ENCODE peak calls at places on chromosomes 3 and 15, in eight cellular contexts. One of them, this sample, is unnamed.

GRCh38 chr3:157542711-157543485 is 39.7 kb upstream of the VEPH1 start:
- DNase-seq in epithelial cell of esophagus: peak; percentile 50
- DNase-seq in stimulated activated CD4-positive, alpha-beta T cell treated with anti-CD3 and anti-CD28 coated beads, Interleukin-15, amount 100 ng/mL, for 48 hours: no peak
- DNase-seq in WTC11: peak; percentile 72
- DNase-seq in EL: peak; percentile 79
- DNase-seq in T-helper 9 cell: no peak
- DNase-seq in AG10803: peak; percentile 81
- DNase-seq in activated T-cell treated with anti-CD3 and anti-CD28 coated beads, Interleukin-2, amount 50 U/mL, for 72 hours: no peak
- DNase-seq in this sample: no peak

GRCh38 chr15:66105286-66105984 is 148.1 kb downstream of the MEGF11 start:
- DNase-seq in epithelial cell of esophagus: no peak
- DNase-seq in stimulated activated CD4-positive, alpha-beta T cell treated with anti-CD3 and anti-CD28 coated beads, Interleukin-15, amount 100 ng/mL, for 48 hours: no peak
- DNase-seq in WTC11: no peak
- DNase-seq in EL: no peak
- DNase-seq in T-helper 9 cell: no peak
- DNase-seq in AG10803: no peak
- DNase-seq in activated T-cell treated with anti-CD3 and anti-CD28 coated beads, Interleukin-2, amount 50 U/mL, for 72 hours: no peak
- DNase-seq in this sample: no peak

GRCh38 chr15:57218826-57219576 is 157.3 kb upstream of the CGNL1 start:
- DNase-seq in epithelial cell of esophagus: peak; percentile 18
- DNase-seq in stimulated activated CD4-positive, alpha-beta T cell treated with anti-CD3 and anti-CD28 coated beads, Interleukin-15, amount 100 ng/mL, for 48 hours: no peak
- DNase-seq in WTC11: no peak
- DNase-seq in EL: peak; percentile 90
- DNase-seq in T-helper 9 cell: no peak
- DNase-seq in AG10803: peak; percentile 98
- DNase-seq in activated T-cell treated with anti-CD3 and anti-CD28 coated beads, Interleukin-2, amount 50 U/mL, for 72 hours: no peak
- DNase-seq in this sample: no peak

GRCh38 chr15:57122080-57122845 is 203.8 kb downstream of the TCF12 start:
- DNase-seq in epithelial cell of esophagus: no peak
- DNase-seq in stimulated activated CD4-positive, alpha-beta T cell treated with anti-CD3 and anti-CD28 coated beads, Interleukin-15, amount 100 ng/mL, for 48 hours: no peak
- DNase-seq in WTC11: no peak
- DNase-seq in EL: peak; percentile 38
- DNase-seq in T-helper 9 cell: no peak
- DNase-seq in AG10803: no peak
- DNase-seq in activated T-cell treated with anti-CD3 and anti-CD28 coated beads, Interleukin-2, amount 50 U/mL, for 72 hours: no peak
- DNase-seq in this sample: no peak

GRCh38 chr3:135784557-135784956 is 181.0 kb upstream of the PPP2R3A start:
- DNase-seq in epithelial cell of esophagus: no peak
- DNase-seq in stimulated activated CD4-positive, alpha-beta T cell treated with anti-CD3 and anti-CD28 coated beads, Interleukin-15, amount 100 ng/mL, for 48 hours: no peak
- DNase-seq in WTC11: no peak
- DNase-seq in EL: no peak
- DNase-seq in T-helper 9 cell: no peak
- DNase-seq in AG10803: no peak
- DNase-seq in activated T-cell treated with anti-CD3 and anti-CD28 coated beads, Interleukin-2, amount 50 U/mL, for 72 hours: no peak
- DNase-seq in this sample: no peak

GRCh38 chr15:77032052-77032646 is 37.2 kb downstream of the PSTPIP1 start:
- DNase-seq in epithelial cell of esophagus: no peak
- DNase-seq in stimulated activated CD4-positive, alpha-beta T cell treated with anti-CD3 and anti-CD28 coated beads, Interleukin-15, amount 100 ng/mL, for 48 hours: no peak
- DNase-seq in WTC11: peak; percentile 13
- DNase-seq in EL: no peak
- DNase-seq in T-helper 9 cell: no peak
- DNase-seq in AG10803: no peak
- DNase-seq in activated T-cell treated with anti-CD3 and anti-CD28 coated beads, Interleukin-2, amount 50 U/mL, for 72 hours: no peak
- DNase-seq in this sample: peak; percentile 3

GRCh38 chr3:190125669-190126068 is 5.0 kb upstream of the P3H2 start:
- DNase-seq in epithelial cell of esophagus: no peak
- DNase-seq in stimulated activated CD4-positive, alpha-beta T cell treated with anti-CD3 and anti-CD28 coated beads, Interleukin-15, amount 100 ng/mL, for 48 hours: no peak
- DNase-seq in WTC11: no peak
- DNase-seq in EL: no peak
- DNase-seq in T-helper 9 cell: no peak
- DNase-seq in AG10803: no peak
- DNase-seq in activated T-cell treated with anti-CD3 and anti-CD28 coated beads, Interleukin-2, amount 50 U/mL, for 72 hours: no peak
- DNase-seq in this sample: no peak

GRCh38 chr3:191303596-191303995 is 25.6 kb upstream of the CCDC50 start:
- DNase-seq in epithelial cell of esophagus: no peak
- DNase-seq in stimulated activated CD4-positive, alpha-beta T cell treated with anti-CD3 and anti-CD28 coated beads, Interleukin-15, amount 100 ng/mL, for 48 hours: no peak
- DNase-seq in WTC11: no peak
- DNase-seq in EL: no peak
- DNase-seq in T-helper 9 cell: no peak
- DNase-seq in AG10803: no peak
- DNase-seq in activated T-cell treated with anti-CD3 and anti-CD28 coated beads, Interleukin-2, amount 50 U/mL, for 72 hours: no peak
- DNase-seq in this sample: no peak

GRCh38 chr15:74958320-74958907 is 1.8 kb upstream of the RPP25 start:
- DNase-seq in epithelial cell of esophagus: peak; percentile 34
- DNase-seq in stimulated activated CD4-positive, alpha-beta T cell treated with anti-CD3 and anti-CD28 coated beads, Interleukin-15, amount 100 ng/mL, for 48 hours: no peak
- DNase-seq in WTC11: peak; percentile 50
- DNase-seq in EL: peak; percentile 62
- DNase-seq in T-helper 9 cell: no peak
- DNase-seq in AG10803: peak; percentile 60
- DNase-seq in activated T-cell treated with anti-CD3 and anti-CD28 coated beads, Interleukin-2, amount 50 U/mL, for 72 hours: peak; percentile 14
- DNase-seq in this sample: no peak

GRCh38 chr3:45552031-45552772 is 42.3 kb upstream of the LIMD1 start:
- DNase-seq in epithelial cell of esophagus: no peak
- DNase-seq in stimulated activated CD4-positive, alpha-beta T cell treated with anti-CD3 and anti-CD28 coated beads, Interleukin-15, amount 100 ng/mL, for 48 hours: no peak
- DNase-seq in WTC11: no peak
- DNase-seq in EL: no peak
- DNase-seq in T-helper 9 cell: no peak
- DNase-seq in AG10803: peak; percentile 37
- DNase-seq in activated T-cell treated with anti-CD3 and anti-CD28 coated beads, Interleukin-2, amount 50 U/mL, for 72 hours: no peak
- DNase-seq in this sample: no peak

GRCh38 chr15:48868549-48868948 is 9.4 kb upstream of the EID1 start:
- DNase-seq in epithelial cell of esophagus: peak; percentile 92
- DNase-seq in stimulated activated CD4-positive, alpha-beta T cell treated with anti-CD3 and anti-CD28 coated beads, Interleukin-15, amount 100 ng/mL, for 48 hours: no peak
- DNase-seq in WTC11: no peak
- DNase-seq in EL: peak; percentile 87
- DNase-seq in T-helper 9 cell: no peak
- DNase-seq in AG10803: peak; percentile 64
- DNase-seq in activated T-cell treated with anti-CD3 and anti-CD28 coated beads, Interleukin-2, amount 50 U/mL, for 72 hours: no peak
- DNase-seq in this sample: no peak